ENCODE peak calls at places on chromosomes 2 and 18, in nine cellular contexts. D, K, U, H, P, C, G, L and T are unnamed samples.

GRCh38 chr2:242075163-242075562 is 205.6 kb downstream of the RTP5 start:
- DNase-seq in C (peak; percentile 62), P (no peak), H (no peak), L (no peak), G (no peak), U (no peak), K (no peak), D (no peak), T (no peak)

GRCh38 chr2:123566291-123566946 is 458.7 kb upstream of the CNTNAP5 start:
- DNase-seq in L (no peak), D (no peak), U (no peak), C (no peak), K (no peak), P (no peak), H (no peak), G (no peak), T (no peak)

GRCh38 chr2:188983427-188984101 is 9.4 kb downstream of the COL3A1 start:
- DNase-seq in L (no peak), P (no peak), C (no peak), G (no peak), U (no peak), K (peak; percentile 45), D (no peak), H (no peak), T (no peak)

GRCh38 chr2:9630001-9630749 is 622 bp downstream of the YWHAQ start:
- DNase-seq in G (peak; percentile 28), U (peak; percentile 68), K (peak; percentile 74), P (peak; percentile 70), D (peak; percentile 91), C (peak; percentile 56), L (peak; percentile 68), H (peak; percentile 84), T (peak; percentile 96)

GRCh38 chr2:17539993-17540812 is at the start of gene VSNL1:
- DNase-seq in K (peak; percentile 42), C (peak; percentile 78), L (no peak), U (no peak), D (peak; percentile 80), G (no peak), H (peak; percentile 95), P (peak; percentile 75), T (peak; percentile 88)

GRCh38 chr2:181750305-181750704 is 70.0 kb upstream of the NEUROD1 start:
- DNase-seq in G (no peak), U (no peak), C (no peak), P (no peak), D (no peak), L (no peak), H (no peak), K (no peak), T (no peak)

GRCh38 chr2:237315170-237315880 is 98.6 kb downstream of the COL6A3 start:
- DNase-seq in D (peak; percentile 83), P (no peak), K (no peak), H (peak; percentile 58), L (no peak), G (no peak), C (peak; percentile 94), U (no peak), T (peak; percentile 64)

GRCh38 chr2:128643221-128644065 is 324.8 kb upstream of the HS6ST1 start:
- DNase-seq in C (no peak), P (no peak), H (no peak), D (peak; percentile 33), U (no peak), L (no peak), K (no peak), G (no peak), T (no peak)

GRCh38 chr2:24955232-24955631 is 16.5 kb downstream of the DNAJC27 start:
- DNase-seq in P (no peak), H (no peak), L (no peak), G (no peak), U (no peak), C (no peak), D (no peak), K (no peak), T (no peak)

GRCh38 chr2:147500819-147501395 is 343.9 kb upstream of the ACVR2A start:
- DNase-seq in P (no peak), L (no peak), U (no peak), D (no peak), K (no peak), H (no peak), C (no peak), G (no peak), T (no peak)

GRCh38 chr2:203347375-203347774 is 19.2 kb downstream of the ABI2 start:
- DNase-seq in K (no peak), D (no peak), U (no peak), P (no peak), C (no peak), L (no peak), H (no peak), G (no peak), T (no peak)

GRCh38 chr2:212943351-212943750 is 208.1 kb downstream of the IKZF2 start:
- DNase-seq in G (no peak), L (no peak), H (no peak), D (no peak), K (no peak), P (no peak), C (no peak), U (no peak), T (no peak)

GRCh38 chr2:127646487-127647241 is 711 bp downstream of the GPR17 start:
- DNase-seq in K (no peak), C (no peak), H (no peak), L (no peak), D (no peak), G (no peak), U (no peak), P (no peak), T (peak; percentile 73)

GRCh38 chr2:240473211-240473610 is 37.7 kb downstream of the GPC1 start:
- DNase-seq in K (no peak), P (no peak), C (no peak), H (no peak), L (no peak), G (no peak), D (no peak), U (no peak), T (no peak)

GRCh38 chr18:60019463-60019840 is 119.7 kb downstream of the PMAIP1 start:
- DNase-seq in P (no peak), U (no peak), H (no peak), L (no peak), C (no peak), D (no peak), K (no peak), G (no peak), T (no peak)

GRCh38 chr2:52676056-52676455 is 1091.5 kb upstream of the CHAC2 start:
- DNase-seq in C (no peak), K (no peak), G (no peak), P (no peak), U (no peak), L (no peak), H (no peak), D (no peak), T (no peak)

GRCh38 chr2:227188292-227188691 is 23.9 kb downstream of the COL4A3 start:
- DNase-seq in L (no peak), G (no peak), D (no peak), P (no peak), K (no peak), U (no peak), H (no peak), C (no peak), T (no peak)

GRCh38 chr2:191115391-191115790 is 35.4 kb downstream of the STAT4 start:
- DNase-seq in H (no peak), D (no peak), G (no peak), P (no peak), L (no peak), U (peak; percentile 12), K (no peak), C (no peak), T (no peak)

GRCh38 chr18:9101730-9102390 is 639 bp upstream of the NDUFV2 start:
- DNase-seq in L (no peak), D (no peak), P (no peak), K (peak; percentile 48), U (no peak), C (no peak), G (no peak), H (no peak), T (peak; percentile 40)

GRCh38 chr2:231069379-231070054 is 12.8 kb downstream of the PSMD1 start:
- DNase-seq in D (no peak), U (no peak), H (no peak), K (no peak), G (no peak), L (no peak), C (no peak), P (no peak), T (no peak)

GRCh38 chr2:48600204-48600813 is 17.3 kb upstream of the GTF2A1L start:
- DNase-seq in K (peak; percentile 80), U (no peak), P (peak; percentile 28), L (no peak), H (no peak), C (no peak), G (no peak), D (no peak), T (no peak)

GRCh38 chr18:62445386-62445917 is 77.4 kb upstream of the ZCCHC2 start:
- DNase-seq in D (no peak), G (no peak), L (no peak), K (peak; percentile 46), P (no peak), H (no peak), C (no peak), U (no peak), T (no peak)

GRCh38 chr2:98463081-98463481 is 18.4 kb downstream of the INPP4A start:
- DNase-seq in K (no peak), G (no peak), C (no peak), D (no peak), U (no peak), L (no peak), P (no peak), H (no peak), T (no peak)

GRCh38 chr2:71688530-71688929 is 235.2 kb downstream of the DYSF start:
- DNase-seq in G (no peak), U (no peak), K (no peak), P (no peak), L (no peak), H (no peak), D (peak; percentile 37), C (no peak), T (no peak)

GRCh38 chr18:49959176-49959575 is 145.8 kb upstream of the ACAA2 start:
- DNase-seq in H (no peak), U (no peak), G (no peak), L (peak; percentile 32), K (no peak), P (no peak), C (no peak), D (no peak), T (no peak)

GRCh38 chr2:237987263-237987662 is 20.4 kb downstream of the UBE2F start:
- DNase-seq in H (no peak), G (no peak), U (no peak), P (no peak), K (peak; percentile 41), L (no peak), D (no peak), C (no peak), T (no peak)

GRCh38 chr2:95043300-95043786 is 17.8 kb downstream of the MAL start:
- DNase-seq in H (no peak), C (peak; percentile 63), K (no peak), G (no peak), D (peak; percentile 86), L (no peak), P (no peak), U (no peak), T (peak; percentile 76)

GRCh38 chr2:46323671-46324207 is 26.5 kb downstream of the EPAS1 start:
- DNase-seq in H (no peak), P (no peak), U (no peak), G (no peak), L (no peak), K (no peak), D (no peak), C (no peak), T (no peak)

GRCh38 chr2:102082591-102083586 is 59.7 kb upstream of the IL1R1 start:
- DNase-seq in P (no peak), C (no peak), U (peak; percentile 18), D (no peak), H (no peak), K (no peak), G (no peak), L (no peak), T (peak; percentile 62)